ENCODE peak calls at places on chromosomes 1 and 21, in five cellular contexts. Z is posterior vena cava, N is kidney tubule cell, I is astrocyte of the cerebellum, P is Right ventricle myocardium inferior. H is an unnamed sample.

GRCh38 chr1:109807398-109807795 is 43.7 kb upstream of the EPS8L3 start:
- DNase-seq in Z (peak; percentile 64), N (no peak), I (no peak), P (no peak), H (no peak)

GRCh38 chr1:12618661-12619395 is 818 bp upstream of the DHRS3 start:
- DNase-seq in Z (peak; percentile 93), N (peak; percentile 88), I (no peak), P (peak; percentile 81), H (no peak)

GRCh38 chr1:77134359-77134758 is 84.9 kb downstream of the PIGK start:
- DNase-seq in Z (no peak), N (peak; percentile 28), I (no peak), P (no peak), H (no peak)

GRCh38 chr1:184027751-184028682 is 9.5 kb downstream of the COLGALT2 start:
- DNase-seq in Z (no peak), N (no peak), I (peak; percentile 19), P (no peak), H (no peak)

GRCh38 chr1:201023517-201023902 is at the start of gene KIF21B:
- DNase-seq in Z (peak; percentile 94), N (peak; percentile 71), I (no peak), P (peak; percentile 93), H (peak; percentile 27)

GRCh38 chr1:99207216-99207615 is 57.1 kb upstream of the PLPPR4 start:
- DNase-seq in Z (no peak), N (no peak), I (no peak), P (no peak), H (no peak)

GRCh38 chr1:153437236-153437635 is 20.9 kb downstream of the S100A7A start:
- DNase-seq in Z (no peak), N (no peak), I (no peak), P (no peak), H (no peak)

GRCh38 chr1:12053752-12054548 is 9.2 kb upstream of the TNFRSF8 start:
- DNase-seq in Z (no peak), N (peak; percentile 9), I (no peak), P (no peak), H (no peak)

GRCh38 chr1:3068400-3069361 is at the start of gene PRDM16:
- DNase-seq in Z (peak; percentile 80), N (peak; percentile 53), I (peak; percentile 15), P (no peak), H (no peak)

GRCh38 chr1:198018529-198018928 is 101.4 kb downstream of the LHX9 start:
- DNase-seq in Z (no peak), N (peak; percentile 99), I (no peak), P (no peak), H (no peak)

GRCh38 chr1:66013371-66013770 is 220.7 kb downstream of the PDE4B start:
- DNase-seq in Z (no peak), N (no peak), I (no peak), P (no peak), H (no peak)

GRCh38 chr21:20802631-20803260 is 195.5 kb upstream of the NCAM2 start:
- DNase-seq in Z (no peak), N (no peak), I (no peak), P (no peak), H (no peak)

GRCh38 chr1:2383576-2383975 is 7.8 kb downstream of the MORN1 start:
- DNase-seq in Z (peak; percentile 70), N (no peak), I (no peak), P (peak; percentile 61), H (no peak)